ENCODE peak calls at places on chromosomes 13 and 19, in ten cellular contexts. K is A673; J is tibial artery; T is BE2C; N is DND-41; V is CD4-positive, alpha-beta T cell; P is omental fat pad; B is natural killer cell; W is osteocyte; A is heart left ventricle. R is an unnamed sample.
A peak's percentile ranks its signal among the peaks of the same experiment; 100 is the strongest.

GRCh38 chr13:73056054-73056962 is 2.5 kb upstream of the KLF5 start:
- DNase-seq in K (peak; percentile 45), J (no peak), T (no peak), N (no peak), V (no peak), P (no peak), B (no peak), W (no peak), A (no peak), R (no peak)

GRCh38 chr13:66933994-66934393 is 296.1 kb downstream of the PCDH9 start:
- DNase-seq in K (no peak), J (no peak), T (no peak), N (no peak), V (no peak), P (no peak), B (no peak), W (no peak), A (no peak), R (no peak)

GRCh38 chr19:45615795-45616708 is 14.0 kb upstream of the GPR4 start:
- DNase-seq in K (peak; percentile 94), J (peak; percentile 59), T (peak; percentile 99), N (peak; percentile 78), V (peak; percentile 67), P (peak; percentile 61), B (peak; percentile 55), W (peak; percentile 87), A (peak; percentile 88), R (peak; percentile 53)

GRCh38 chr19:8148410-8149231 is 771 bp downstream of the FBN3 start:
- DNase-seq in K (no peak), J (no peak), T (no peak), N (no peak), V (no peak), P (no peak), B (no peak), W (no peak), A (no peak), R (no peak)

GRCh38 chr13:113904411-113904810 is 40.5 kb upstream of the GAS6 start:
- DNase-seq in K (peak; percentile 12), J (no peak), T (peak; percentile 73), N (peak; percentile 24), V (peak; percentile 18), P (peak; percentile 39), B (no peak), W (no peak), A (no peak), R (no peak)

GRCh38 chr19:49331616-49332055 is 3.6 kb upstream of the CD37 start:
- DNase-seq in K (peak; percentile 79), J (no peak), T (peak; percentile 35), N (peak; percentile 54), V (peak; percentile 45), P (no peak), B (no peak), W (no peak), A (no peak), R (no peak)

GRCh38 chr13:78609464-78610205 is 6.3 kb upstream of the POU4F1 start:
- DNase-seq in K (peak; percentile 61), J (no peak), T (peak; percentile 57), N (no peak), V (no peak), P (no peak), B (no peak), W (no peak), A (no peak), R (no peak)

GRCh38 chr13:42777476-42777875 is 3.9 kb upstream of the FAM216B start:
- DNase-seq in K (no peak), J (no peak), T (no peak), N (no peak), V (no peak), P (no peak), B (no peak), W (no peak), A (no peak), R (no peak)

GRCh38 chr13:100029930-100030329 is 48.3 kb downstream of the ZIC2 start:
- DNase-seq in K (no peak), J (no peak), T (no peak), N (no peak), V (no peak), P (no peak), B (no peak), W (no peak), A (no peak), R (no peak)

GRCh38 chr13:100019780-100020356 is 38.3 kb downstream of the ZIC2 start:
- DNase-seq in K (no peak), J (no peak), T (no peak), N (no peak), V (no peak), P (no peak), B (no peak), W (no peak), A (no peak), R (no peak)

GRCh38 chr13:100022798-100023197 is 41.2 kb downstream of the ZIC2 start:
- DNase-seq in K (no peak), J (no peak), T (no peak), N (no peak), V (no peak), P (no peak), B (no peak), W (no peak), A (no peak), R (no peak)

GRCh38 chr13:100024023-100024422 is 42.4 kb downstream of the ZIC2 start:
- DNase-seq in K (no peak), J (no peak), T (no peak), N (no peak), V (no peak), P (no peak), B (no peak), W (peak; percentile 5), A (no peak), R (no peak)
- TF ChIP-seq CTCF in K (no peak), J (no peak), T (no peak), N (no peak), V (no peak), P (no peak), B (no peak), W (no peak), A (no peak), R (no peak)

GRCh38 chr19:18743281-18743825 is 47.8 kb downstream of the COMP start:
- DNase-seq in K (no peak), J (no peak), T (peak; percentile 92), N (no peak), V (no peak), P (no peak), B (no peak), W (no peak), A (peak; percentile 86), R (no peak)

GRCh38 chr19:18741124-18741493 is 50.0 kb downstream of the COMP start:
- DNase-seq in K (no peak), J (no peak), T (peak; percentile 13), N (no peak), V (no peak), P (no peak), B (no peak), W (no peak), A (no peak), R (no peak)

GRCh38 chr19:18742838-18743237 is 48.3 kb downstream of the COMP start:
- DNase-seq in K (no peak), J (no peak), T (no peak), N (no peak), V (no peak), P (no peak), B (no peak), W (no peak), A (peak; percentile 38), R (no peak)

GRCh38 chr19:18742324-18742723 is 48.8 kb downstream of the COMP start:
- DNase-seq in K (no peak), J (no peak), T (no peak), N (no peak), V (no peak), P (no peak), B (no peak), W (no peak), A (no peak), R (no peak)

GRCh38 chr19:18741566-18742121 is 49.5 kb downstream of the COMP start:
- DNase-seq in K (no peak), J (no peak), T (no peak), N (no peak), V (no peak), P (no peak), B (no peak), W (no peak), A (no peak), R (no peak)
- TF ChIP-seq CTCF in K (no peak), J (no peak), T (no peak), N (no peak), V (no peak), P (no peak), B (no peak), W (no peak), A (no peak), R (no peak)

DNA sequence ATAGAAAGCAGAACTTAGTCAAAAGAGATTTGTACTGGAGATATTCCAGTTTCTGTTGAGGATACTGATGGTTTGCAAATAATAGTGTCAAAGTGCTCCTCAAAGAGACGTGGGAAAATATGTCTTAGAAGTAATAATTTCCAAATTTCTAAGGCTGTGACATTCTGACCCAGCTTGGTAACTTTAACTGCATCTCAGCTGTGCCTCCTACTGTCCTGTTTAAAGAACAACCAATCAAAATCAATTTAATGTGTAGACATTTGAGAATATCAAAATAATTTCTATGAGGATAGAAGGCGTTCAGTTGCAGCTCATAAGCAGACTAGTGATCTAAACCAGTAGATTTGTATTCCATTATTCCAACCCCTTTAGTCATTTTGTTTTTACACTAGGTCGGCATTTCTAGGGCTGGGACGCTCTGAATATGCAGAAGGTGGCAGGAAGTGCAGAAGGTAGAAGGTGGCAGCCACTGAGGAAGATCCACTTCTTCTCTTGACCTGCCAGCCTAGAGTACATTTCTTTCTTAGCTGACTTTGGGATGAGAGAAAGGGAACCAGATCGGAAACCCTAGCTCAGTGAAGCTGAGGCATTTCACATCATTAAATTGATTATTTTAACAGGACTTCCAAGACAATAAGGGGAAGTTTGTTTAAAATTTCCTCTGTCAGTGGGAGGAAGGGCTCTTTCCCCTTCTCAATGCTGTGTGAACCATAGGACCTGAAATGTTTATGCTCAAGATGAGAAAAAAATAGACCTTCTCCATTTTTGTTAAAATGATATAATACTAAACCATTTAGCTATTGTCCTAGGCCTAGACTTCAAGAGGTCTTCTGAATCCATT is 67.5 kb downstream of the COL4A1 start:
- DNase-seq in K (no peak), J (no peak), T (no peak), N (no peak), V (no peak), P (no peak), B (no peak), W (no peak), A (no peak), R (no peak)
- TF ChIP-seq CTCF in K (peak; percentile 33), J (no peak), T (no peak), N (peak; percentile 19), V (no peak), P (no peak), B (no peak), W (peak; percentile 15), A (peak; percentile 27), R (no peak)

DNA sequence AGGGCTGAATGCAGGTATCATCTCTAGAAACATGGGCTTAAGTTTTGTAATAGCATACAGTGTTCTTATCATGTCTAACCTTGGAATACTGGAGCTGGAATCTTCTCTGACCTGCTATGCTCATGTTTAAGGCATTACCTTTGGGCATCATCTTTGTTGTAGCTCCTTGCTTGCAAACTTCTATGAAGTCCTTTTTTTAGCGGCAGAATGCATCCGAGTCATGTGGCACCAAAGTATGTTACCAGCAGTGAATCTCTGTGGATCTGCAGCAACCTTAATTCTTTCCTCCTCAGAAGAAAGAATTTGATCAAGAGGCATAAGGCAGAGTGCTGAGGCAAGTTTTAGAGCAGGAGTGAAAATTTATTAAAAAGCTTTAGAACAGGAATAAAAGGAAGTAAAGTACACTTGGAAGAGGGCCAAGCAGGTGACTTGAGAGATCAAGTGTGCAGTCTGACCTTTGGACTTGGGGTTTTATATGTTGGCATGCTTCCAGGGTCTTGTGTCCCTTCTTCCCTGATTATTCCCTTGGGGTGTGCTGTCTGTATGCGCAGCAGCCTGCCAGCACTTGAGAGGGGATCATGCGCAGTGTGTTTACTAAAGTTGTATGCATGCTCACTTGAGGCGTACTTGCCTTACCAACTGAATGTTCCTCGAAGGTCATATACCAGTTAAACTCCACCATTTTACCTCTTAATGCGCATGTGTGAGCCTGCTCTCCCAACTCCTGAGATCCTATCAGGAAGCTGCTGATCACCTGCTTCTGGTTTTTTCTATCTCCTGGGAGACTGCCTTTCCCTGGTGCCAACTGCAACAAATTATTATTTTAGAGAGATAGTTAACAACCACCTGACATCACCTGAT is 115.5 kb downstream of the LACC1 start:
- DNase-seq in K (no peak), J (no peak), T (no peak), N (no peak), V (no peak), P (no peak), B (no peak), W (no peak), A (no peak), R (no peak)
- TF ChIP-seq CTCF in K (no peak), J (no peak), T (no peak), N (no peak), V (no peak), P (no peak), B (no peak), W (no peak), A (no peak), R (no peak)

R was measured in activated B cell treated with CpG ODN at 0.5 μM for 24 hours.